ENCODE peak calls at places on chromosomes 3 and 15, in four cellular contexts. B is A549, I is psoas muscle, P is body of pancreas. Z is an unnamed sample.

GRCh38 chr3:194148383-194148782 is 12.4 kb downstream of the HES1 start:
- DNase-seq in B (no peak), I (no peak), P (no peak), Z (no peak)

GRCh38 chr3:32880225-32880624 is 62.4 kb downstream of the TRIM71 start:
- DNase-seq in P (no peak), I (no peak), B (no peak), Z (no peak)

GRCh38 chr15:48440084-48440483 is 108.9 kb downstream of the DUT start:
- DNase-seq in I (peak), P (no peak), B (no peak), Z (no peak)

GRCh38 chr15:80455668-80456442 is 51.7 kb downstream of the ARNT2 start:
- DNase-seq in P (peak), B (peak), I (no peak), Z (peak)

GRCh38 chr15:100875976-100876375 is 3.7 kb upstream of the ALDH1A3 start:
- DNase-seq in I (no peak), P (no peak), B (no peak), Z (no peak)

GRCh38 chr3:162525791-162526190 is 1029.2 kb downstream of the OTOL1 start:
- DNase-seq in I (no peak), P (no peak), B (no peak), Z (no peak)

GRCh38 chr3:188241072-188241471 is 87.1 kb downstream of the LPP start:
- DNase-seq in B (peak), P (no peak), I (peak), Z (no peak)

GRCh38 chr3:154060606-154061380 is 60.4 kb upstream of the ARHGEF26 start:
- DNase-seq in P (no peak), B (no peak), I (no peak), Z (no peak)

GRCh38 chr3:172186607-172187006 is 147.2 kb downstream of the FNDC3B start:
- DNase-seq in I (no peak), P (no peak), B (no peak), Z (no peak)

GRCh38 chr3:31253782-31254181 is 278.9 kb upstream of the STT3B start:
- DNase-seq in P (no peak), B (no peak), I (no peak), Z (peak)

GRCh38 chr15:90035835-90036220 is 34.7 kb downstream of the ZNF710 start:
- DNase-seq in B (no peak), P (no peak), I (peak), Z (peak)

GRCh38 chr3:129112308-129113052 is 9.1 kb downstream of the RAB43 start:
- DNase-seq in B (no peak), I (no peak), P (no peak), Z (peak)

GRCh38 chr3:96172917-96173316 is 641.5 kb upstream of the EPHA6 start:
- DNase-seq in B (no peak), P (no peak), I (no peak), Z (no peak)

GRCh38 chr3:116441652-116442051 is 3.6 kb downstream of the LSAMP start:
- DNase-seq in I (no peak), P (no peak), B (no peak), Z (no peak)

DNA sequence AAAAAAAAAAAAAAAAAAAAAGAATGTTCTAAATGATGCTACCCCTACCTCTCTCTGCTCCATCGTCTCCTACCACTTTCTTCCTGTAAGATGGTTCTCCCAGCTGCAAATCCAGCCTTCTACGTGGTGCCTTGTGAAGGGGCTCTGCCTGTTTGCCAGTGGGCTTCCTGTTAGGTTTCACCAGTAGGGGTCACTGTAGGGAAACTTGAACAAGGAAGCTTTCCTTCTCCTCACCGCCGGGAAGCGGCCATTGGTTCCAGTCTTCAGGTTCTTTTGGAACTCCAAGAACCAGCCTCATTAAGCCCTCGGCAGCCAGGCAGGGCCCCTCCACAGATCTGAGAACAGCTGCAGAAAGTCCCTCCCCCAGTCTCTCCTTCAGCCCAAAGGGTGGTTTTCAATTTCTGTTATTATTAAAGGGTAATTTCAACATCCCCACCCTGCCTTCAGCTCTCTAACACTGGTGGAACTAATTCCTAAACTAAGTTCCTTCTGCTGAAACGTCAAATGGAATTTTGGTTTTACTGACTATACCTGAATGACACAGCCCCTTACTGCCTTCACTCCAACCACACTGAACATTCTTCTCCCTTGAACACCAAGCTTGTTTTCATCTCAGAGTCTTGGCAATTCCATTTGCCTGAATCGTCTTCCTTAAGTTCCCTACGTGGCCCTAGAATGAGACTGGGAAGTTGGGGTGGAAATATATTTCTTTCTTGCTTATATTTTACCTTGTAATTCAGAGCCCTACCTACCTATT is 13.5 kb downstream of the MCCC1 start:
- DNase-seq in P (no peak), B (peak), I (no peak), Z (peak)
- TF ChIP-seq CTCF in P (peak), B (peak), I (peak), Z (peak)

DNA sequence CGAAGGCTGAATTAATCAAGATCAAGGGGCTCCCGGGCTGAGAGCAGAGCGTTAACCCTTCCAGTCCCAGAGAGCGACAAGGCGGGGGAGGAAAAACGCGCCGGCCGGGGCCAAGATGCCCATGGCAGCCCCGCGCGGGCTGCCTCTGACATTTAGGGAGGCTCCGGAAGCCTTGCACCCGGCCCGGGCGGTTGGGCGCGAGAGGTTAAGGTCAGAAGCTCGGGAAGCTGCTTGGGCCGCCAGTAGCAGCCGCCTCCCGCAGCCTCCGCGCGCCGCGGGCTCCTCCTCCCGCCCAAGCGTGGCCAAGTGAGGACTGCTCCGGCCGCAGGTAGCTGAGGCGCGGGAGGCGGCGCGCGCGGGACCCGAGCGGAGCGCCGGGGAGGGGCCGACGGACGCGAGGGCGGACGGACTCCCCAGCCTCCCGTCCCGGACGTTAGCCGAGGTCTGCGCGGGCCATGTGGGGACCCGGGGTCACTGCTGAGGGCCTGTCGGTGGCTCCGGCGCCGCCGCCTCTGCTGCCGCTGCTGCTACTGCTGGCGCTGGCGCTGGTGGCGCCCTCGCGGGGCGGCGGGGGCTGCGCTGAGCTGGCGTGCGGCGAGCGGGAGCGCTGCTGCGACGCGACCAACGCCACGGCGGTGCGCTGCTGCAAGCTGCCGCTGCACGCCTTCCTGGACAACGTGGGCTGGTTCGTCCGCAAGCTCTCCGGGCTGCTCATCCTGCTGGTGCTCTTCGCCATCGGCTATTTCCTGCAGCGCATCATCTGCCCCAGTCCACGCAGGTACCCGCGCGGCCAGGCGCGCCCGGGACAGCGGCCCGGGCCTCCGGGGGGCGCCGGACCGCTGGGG is at the start of gene C3orf80:
- DNase-seq in P (peak), B (peak), I (peak), Z (peak)
- TF ChIP-seq CTCF in P (no peak), B (peak), I (no peak), Z (no peak)

GRCh38 chr3:13570391-13571194 is 21.7 kb downstream of the FBLN2 start:
- DNase-seq in B (peak), I (no peak), P (no peak), Z (no peak)
- TF ChIP-seq CTCF in B (no peak), I (peak), P (no peak), Z (no peak)

DNA sequence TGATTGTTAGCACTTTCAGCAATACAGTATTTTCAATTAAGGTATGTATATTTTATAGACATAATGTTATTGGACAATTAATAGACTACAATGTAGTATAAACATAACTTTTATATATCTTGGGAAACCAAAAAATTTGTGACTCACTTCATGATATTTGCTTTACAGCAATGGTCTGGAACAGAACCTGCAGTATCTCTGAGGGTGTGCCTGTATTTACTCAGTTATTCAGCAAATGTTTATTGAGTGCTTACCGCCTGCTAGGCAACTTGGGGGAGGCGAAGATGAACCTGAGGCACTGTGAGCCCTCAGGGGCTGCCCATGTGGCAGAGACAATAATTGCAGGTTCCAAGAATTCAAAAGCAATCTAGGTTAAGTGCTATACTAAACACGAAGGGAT is 144.8 kb downstream of the GABRB3 start:
- DNase-seq in B (peak), P (no peak), I (no peak), Z (no peak)
- TF ChIP-seq CTCF in B (no peak), P (no peak), I (no peak), Z (no peak)

GRCh38 chr3:185989511-185989910 is 51.7 kb upstream of the TRA2B start:
- DNase-seq in B (no peak), I (no peak), P (no peak), Z (no peak)

GRCh38 chr3:185986201-185986600 is 48.4 kb upstream of the TRA2B start:
- DNase-seq in I (no peak), P (no peak), B (peak), Z (no peak)

GRCh38 chr3:185988816-185989175 is 51.0 kb upstream of the TRA2B start:
- DNase-seq in B (no peak), I (no peak), P (no peak), Z (no peak)

GRCh38 chr3:185984203-185984602 is 46.4 kb upstream of the TRA2B start:
- DNase-seq in B (no peak), I (no peak), P (no peak), Z (no peak)

DNA sequence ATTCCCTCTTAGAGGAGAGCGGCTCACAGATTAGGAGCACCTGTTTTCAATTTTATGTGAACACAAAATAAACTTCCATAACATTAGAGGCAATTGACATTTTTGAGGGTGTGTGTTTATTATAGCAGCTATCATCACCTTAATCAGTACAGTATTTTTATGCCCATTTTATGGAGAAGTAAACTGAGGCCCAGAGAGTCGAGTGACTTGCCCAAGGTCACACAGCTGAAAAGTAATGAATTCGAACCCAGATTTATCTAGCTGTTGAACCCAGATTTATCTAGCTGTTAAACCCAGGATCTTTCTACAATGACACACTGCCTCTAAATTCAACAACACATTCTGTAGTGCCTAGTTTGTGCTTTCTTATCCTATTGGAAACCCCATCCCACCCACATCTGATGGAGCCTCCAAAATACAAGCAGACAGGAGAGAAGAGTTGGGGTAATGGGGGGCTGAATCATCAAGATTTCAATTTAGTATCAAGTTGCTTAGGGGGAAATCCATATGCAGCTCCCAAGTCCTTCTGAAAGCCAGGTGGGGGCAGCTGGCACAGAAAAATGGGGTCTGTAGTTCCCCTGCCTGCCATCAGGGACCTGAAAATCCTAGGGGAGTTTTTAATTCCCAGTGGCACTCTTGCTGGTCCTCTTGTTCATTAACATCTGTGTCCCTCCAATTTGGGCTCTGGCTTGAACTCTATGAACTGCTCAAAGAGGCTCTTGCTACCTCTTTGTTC is 50.4 kb upstream of the TRA2B start:
- DNase-seq in I (no peak), B (no peak), P (no peak), Z (no peak)
- TF ChIP-seq CTCF in I (no peak), B (no peak), P (no peak), Z (no peak)

DNA sequence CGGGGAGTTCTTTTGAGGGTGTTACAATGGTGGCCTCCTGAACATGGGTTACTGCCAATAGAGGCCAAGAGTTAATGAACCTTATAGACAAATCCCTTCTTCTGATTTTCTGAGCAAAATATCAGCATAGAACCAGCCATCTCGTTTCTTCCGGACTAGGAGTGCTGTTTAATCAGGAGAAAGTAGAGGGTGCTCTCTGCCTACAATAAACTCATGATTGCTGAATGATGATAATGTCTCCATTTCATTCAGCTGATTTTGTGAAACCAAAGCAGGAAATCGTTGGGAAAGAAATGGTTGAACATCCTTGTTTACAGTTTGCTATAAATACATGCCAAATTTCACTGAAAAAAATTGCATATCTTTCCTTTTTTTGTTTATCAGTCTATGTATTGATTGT is 142.8 kb upstream of the PLSCR5 start:
- DNase-seq in B (peak), I (no peak), P (no peak), Z (no peak)
- TF ChIP-seq CTCF in B (no peak), I (no peak), P (no peak), Z (no peak)

GRCh38 chr3:56383092-56383491 is 85.2 kb downstream of the ERC2 start:
- DNase-seq in B (no peak), P (no peak), I (no peak), Z (no peak)

GRCh38 chr3:56375654-56376053 is 92.6 kb downstream of the ERC2 start:
- DNase-seq in I (no peak), B (no peak), P (no peak), Z (no peak)

GRCh38 chr3:56379723-56380287 is 88.5 kb downstream of the ERC2 start:
- DNase-seq in P (no peak), B (no peak), I (no peak), Z (no peak)
- TF ChIP-seq CTCF in P (no peak), B (no peak), I (no peak), Z (no peak)

DNA sequence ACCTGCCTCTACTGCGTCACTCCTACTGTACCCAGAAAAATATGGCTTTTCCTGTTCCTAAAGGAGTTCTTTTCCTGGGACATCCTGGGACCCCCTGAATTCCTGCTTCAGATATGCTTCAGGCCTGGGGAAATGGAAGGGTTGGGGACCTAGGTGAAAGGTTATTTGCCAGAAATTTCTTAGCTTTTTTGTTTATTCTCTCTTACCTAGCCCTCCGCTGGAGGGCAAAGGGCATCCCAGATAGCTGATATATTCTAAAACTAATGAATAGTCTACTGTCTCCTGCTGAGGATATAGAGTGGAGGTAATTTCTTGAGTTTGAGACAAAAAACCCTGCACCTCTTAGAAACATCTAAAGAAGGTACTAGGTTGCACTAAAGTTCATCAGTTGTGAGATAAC is 3.6 kb upstream of the ZNF148 start:
- DNase-seq in I (no peak), B (no peak), P (no peak), Z (no peak)
- TF ChIP-seq CTCF in I (no peak), B (no peak), P (no peak), Z (no peak)

GRCh38 chr15:45169608-45170480 is 17.9 kb downstream of the SHF start:
- DNase-seq in P (no peak), B (no peak), I (no peak), Z (no peak)

GRCh38 chr15:45167631-45168205 is 20.0 kb downstream of the SHF start:
- DNase-seq in B (no peak), P (no peak), I (no peak), Z (no peak)

GRCh38 chr15:45166792-45167630 is 20.8 kb downstream of the SHF start:
- DNase-seq in I (peak), P (peak), B (peak), Z (peak)

GRCh38 chr15:45168751-45169551 is 18.8 kb downstream of the SHF start:
- DNase-seq in I (no peak), P (no peak), B (no peak), Z (no peak)

DNA sequence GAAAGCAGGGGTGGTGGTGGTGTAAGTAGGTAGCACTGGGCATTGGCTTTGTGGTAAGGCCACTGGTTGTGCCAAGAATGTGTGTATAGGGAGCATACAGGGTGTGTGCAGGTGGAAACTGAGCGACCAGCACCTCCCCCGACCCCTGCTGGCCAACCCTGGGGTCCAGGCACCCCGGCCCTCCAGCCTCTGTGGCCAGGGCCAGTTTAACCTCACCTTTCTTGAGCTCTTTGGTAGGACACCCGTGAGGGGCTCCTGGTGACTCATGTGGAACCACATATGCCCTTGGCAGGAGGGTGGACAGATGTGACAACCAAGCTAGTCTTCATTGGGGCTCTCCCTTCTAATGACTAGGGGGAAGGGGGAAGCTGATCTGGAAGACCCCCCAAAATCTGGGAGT is 19.5 kb downstream of the SHF start:
- DNase-seq in P (no peak), I (no peak), B (no peak), Z (no peak)
- TF ChIP-seq CTCF in P (no peak), I (no peak), B (no peak), Z (no peak)

GRCh38 chr3:113696658-113697191 is 283 bp upstream of the USF3 start:
- DNase-seq in P (peak), I (peak), B (peak), Z (peak)
- TF ChIP-seq CTCF in P (no peak), I (no peak), B (no peak), Z (no peak)

Z was measured in activated CD8-positive, alpha-beta T cell treated with anti-CD3 and anti-CD28 coated beads for 36 hours.